ENCODE peak calls at places on chromosomes 6 and 20, in eight cellular contexts. Z, H, A, Q, X, F, R and L are unnamed samples.

GRCh38 chr6:69422474-69422873 is 374.3 kb downstream of the LMBRD1 start:
- DNase-seq in Z (no peak), H (no peak), A (no peak), Q (no peak), X (no peak), F (no peak), R (no peak), L (no peak)

GRCh38 chr6:46979206-46979605 is 57.5 kb upstream of the ADGRF5 start:
- DNase-seq in Z (no peak), H (no peak), A (no peak), Q (no peak), X (no peak), F (no peak), R (no peak), L (no peak)

GRCh38 chr6:96235927-96236326 is 220.2 kb downstream of the FUT9 start:
- DNase-seq in Z (no peak), H (no peak), A (no peak), Q (no peak), X (no peak), F (no peak), R (no peak), L (no peak)

GRCh38 chr6:168968228-168968627 is 285.4 kb downstream of the THBS2 start:
- DNase-seq in Z (no peak), H (no peak), A (no peak), Q (peak), X (peak), F (peak), R (no peak), L (no peak)

GRCh38 chr20:53846640-53847039 is 223.8 kb downstream of the BCAS1 start:
- DNase-seq in Z (no peak), H (no peak), A (no peak), Q (no peak), X (no peak), F (no peak), R (no peak), L (no peak)

GRCh38 chr20:20317195-20318113 is 50.5 kb upstream of the INSM1 start:
- DNase-seq in Z (no peak), H (no peak), A (no peak), Q (peak), X (no peak), F (no peak), R (no peak), L (no peak)

GRCh38 chr20:1835531-1835930 is 59.7 kb upstream of the SIRPA start:
- DNase-seq in Z (no peak), H (no peak), A (no peak), Q (no peak), X (no peak), F (no peak), R (no peak), L (no peak)

GRCh38 chr6:46137387-46137786 is 7.6 kb downstream of the ENPP4 start:
- DNase-seq in Z (no peak), H (no peak), A (no peak), Q (no peak), X (no peak), F (no peak), R (no peak), L (no peak)

GRCh38 chr20:25043499-25044260 is 14.3 kb downstream of the ACSS1 start:
- DNase-seq in Z (no peak), H (no peak), A (no peak), Q (no peak), X (no peak), F (no peak), R (no peak), L (no peak)

GRCh38 chr6:149249370-149250357 is 67.8 kb upstream of the TAB2 start:
- DNase-seq in Z (no peak), H (peak), A (no peak), Q (no peak), X (no peak), F (peak), R (no peak), L (no peak)

GRCh38 chr6:20367716-20368485 is 33.8 kb upstream of the E2F3 start:
- DNase-seq in Z (no peak), H (no peak), A (no peak), Q (peak), X (no peak), F (peak), R (no peak), L (no peak)

GRCh38 chr6:90982051-90982450 is 395.2 kb upstream of the MAP3K7 start:
- DNase-seq in Z (no peak), H (no peak), A (no peak), Q (no peak), X (no peak), F (no peak), R (no peak), L (no peak)

GRCh38 chr6:75791881-75792280 is 42.8 kb downstream of the MYO6 start:
- DNase-seq in Z (no peak), H (no peak), A (no peak), Q (no peak), X (no peak), F (peak), R (no peak), L (no peak)

GRCh38 chr20:41046716-41047115 is 18.1 kb downstream of the TOP1 start:
- DNase-seq in Z (no peak), H (no peak), A (no peak), Q (peak), X (no peak), F (peak), R (no peak), L (no peak)

GRCh38 chr20:34754611-34755010 is 50.5 kb downstream of the TP53INP2 start:
- DNase-seq in Z (no peak), H (no peak), A (no peak), Q (no peak), X (no peak), F (no peak), R (no peak), L (no peak)

GRCh38 chr6:107386340-107386739 is 73.0 kb downstream of the PDSS2 start:
- DNase-seq in Z (no peak), H (no peak), A (no peak), Q (no peak), X (no peak), F (peak), R (no peak), L (no peak)

GRCh38 chr20:38926934-38927616 is 858 bp downstream of the FAM83D start:
- DNase-seq in Z (no peak), H (peak), A (no peak), Q (no peak), X (no peak), F (peak), R (no peak), L (no peak)

GRCh38 chr6:6393069-6393529 is 72.6 kb upstream of the F13A1 start:
- DNase-seq in Z (no peak), H (no peak), A (no peak), Q (no peak), X (no peak), F (no peak), R (no peak), L (no peak)

GRCh38 chr6:21752054-21752811 is 158.7 kb downstream of the SOX4 start:
- DNase-seq in Z (no peak), H (no peak), A (no peak), Q (no peak), X (no peak), F (peak), R (no peak), L (no peak)

GRCh38 chr6:116663308-116663707 is 5.3 kb downstream of the ZUP1 start:
- DNase-seq in Z (no peak), H (no peak), A (no peak), Q (no peak), X (no peak), F (no peak), R (no peak), L (no peak)

GRCh38 chr6:148457137-148457842 is 114.7 kb downstream of the SASH1 start:
- DNase-seq in Z (no peak), H (no peak), A (peak), Q (no peak), X (no peak), F (peak), R (no peak), L (no peak)

GRCh38 chr20:55961351-55962320 is 43.7 kb downstream of the CBLN4 start:
- DNase-seq in Z (no peak), H (no peak), A (no peak), Q (no peak), X (no peak), F (no peak), R (no peak), L (no peak)

GRCh38 chr6:135665935-135666334 is 168.4 kb upstream of the AHI1 start:
- DNase-seq in Z (no peak), H (no peak), A (peak), Q (no peak), X (no peak), F (no peak), R (no peak), L (no peak)

GRCh38 chr20:24648919-24649318 is 179.5 kb downstream of the SYNDIG1 start:
- DNase-seq in Z (no peak), H (no peak), A (no peak), Q (no peak), X (no peak), F (no peak), R (no peak), L (no peak)

GRCh38 chr6:169362501-169363121 is 109.0 kb upstream of the THBS2 start:
- DNase-seq in Z (no peak), H (no peak), A (no peak), Q (no peak), X (no peak), F (peak), R (no peak), L (no peak)

GRCh38 chr6:110525001-110525400 is 48.6 kb upstream of the SLC22A16 start:
- DNase-seq in Z (no peak), H (no peak), A (no peak), Q (no peak), X (no peak), F (no peak), R (no peak), L (no peak)

GRCh38 chr6:225121-225721 is 67.1 kb upstream of the DUSP22 start:
- DNase-seq in Z (peak), H (no peak), A (peak), Q (peak), X (no peak), F (peak), R (peak), L (no peak)

GRCh38 chr6:166924531-166924930 is 31.8 kb downstream of the RNASET2 start:
- DNase-seq in Z (no peak), H (no peak), A (no peak), Q (no peak), X (no peak), F (no peak), R (no peak), L (peak)

GRCh38 chr20:36441027-36441414 is 100.3 kb upstream of the MYL9 start:
- DNase-seq in Z (no peak), H (no peak), A (no peak), Q (peak), X (no peak), F (no peak), R (no peak), L (no peak)

GRCh38 chr20:311603-312002 is 13.7 kb upstream of the SOX12 start:
- DNase-seq in Z (no peak), H (no peak), A (no peak), Q (no peak), X (no peak), F (no peak), R (no peak), L (no peak)

GRCh38 chr6:37657117-37657886 is 40.4 kb downstream of the MDGA1 start:
- DNase-seq in Z (no peak), H (peak), A (peak), Q (no peak), X (no peak), F (peak), R (no peak), L (no peak)

GRCh38 chr6:35044145-35044745 is 96.9 kb downstream of the TCP11 start:
- DNase-seq in Z (no peak), H (no peak), A (no peak), Q (peak), X (no peak), F (peak), R (no peak), L (no peak)

GRCh38 chr6:42050897-42051653 is 751 bp downstream of the TAF8 start:
- DNase-seq in Z (no peak), H (no peak), A (no peak), Q (no peak), X (no peak), F (no peak), R (no peak), L (peak)

GRCh38 chr6:154954352-154954751 is 40.8 kb upstream of the TIAM2 start:
- DNase-seq in Z (no peak), H (no peak), A (no peak), Q (no peak), X (no peak), F (no peak), R (no peak), L (no peak)

GRCh38 chr6:53294611-53295010 is 54.1 kb downstream of the ELOVL5 start:
- DNase-seq in Z (no peak), H (no peak), A (no peak), Q (no peak), X (no peak), F (no peak), R (no peak), L (no peak)

GRCh38 chr6:53293691-53294090 is 55.1 kb downstream of the ELOVL5 start:
- DNase-seq in Z (no peak), H (no peak), A (no peak), Q (no peak), X (no peak), F (no peak), R (no peak), L (no peak)

GRCh38 chr6:53287336-53288225 is 61.2 kb downstream of the ELOVL5 start:
- DNase-seq in Z (no peak), H (no peak), A (no peak), Q (no peak), X (no peak), F (peak), R (no peak), L (no peak)

GRCh38 chr6:53294095-53294494 is 54.7 kb downstream of the ELOVL5 start:
- DNase-seq in Z (no peak), H (no peak), A (no peak), Q (peak), X (no peak), F (peak), R (peak), L (no peak)

DNA sequence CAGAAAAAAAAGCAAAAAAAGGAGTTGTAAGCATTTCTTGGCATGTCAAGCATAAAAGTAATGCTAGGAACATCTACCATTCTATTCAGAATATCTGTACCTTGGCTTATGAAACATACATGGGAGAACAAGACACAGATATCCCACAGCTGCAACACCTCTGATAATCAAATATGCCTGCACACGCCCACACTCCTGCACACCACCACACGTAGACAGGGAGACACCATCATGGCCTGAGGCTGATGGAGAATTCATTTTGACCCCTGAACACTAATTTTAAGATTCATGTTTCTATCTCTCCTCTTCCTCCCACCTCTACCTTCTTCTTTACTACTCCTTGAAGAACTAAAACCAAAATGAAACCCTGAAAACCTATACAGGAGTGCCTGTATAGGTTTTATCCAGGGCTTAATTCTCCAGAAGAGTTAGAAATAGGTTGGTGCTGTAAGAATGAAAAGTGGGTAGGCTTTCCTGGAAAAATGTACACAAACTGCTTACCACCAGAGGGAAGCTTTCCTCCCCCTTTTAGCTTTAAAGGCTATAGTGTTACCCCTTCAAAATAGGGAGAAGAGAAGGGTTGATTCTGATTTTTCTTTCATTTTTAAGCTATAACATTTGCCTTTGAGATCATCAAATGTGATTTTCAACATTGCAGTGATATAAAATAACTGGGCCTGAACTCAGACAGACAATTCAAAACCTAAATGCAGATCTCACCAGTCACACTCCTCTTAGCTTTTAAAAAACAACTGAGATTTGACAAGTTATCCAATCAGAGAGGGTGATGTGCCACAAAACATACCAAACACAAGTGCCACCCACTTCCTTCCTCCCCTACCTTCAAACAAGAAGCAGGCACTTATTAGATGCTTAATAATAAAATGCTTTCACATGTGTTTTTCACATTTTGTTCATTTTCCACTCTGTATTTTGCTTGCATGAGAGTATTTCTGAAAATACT is 57.9 kb downstream of the ELOVL5 start:
- DNase-seq in Z (peak), H (no peak), A (no peak), Q (no peak), X (no peak), F (no peak), R (no peak), L (no peak)
- TF ChIP-seq CTCF in Z (peak), H (no peak), A (peak), Q (no peak), X (no peak), F (peak), R (no peak), L (no peak)

GRCh38 chr6:112879920-112880413 is 532.8 kb downstream of the RFPL4B start:
- DNase-seq in Z (no peak), H (peak), A (no peak), Q (peak), X (no peak), F (no peak), R (no peak), L (no peak)
- TF ChIP-seq CTCF in Z (no peak), H (no peak), A (no peak), Q (peak), X (no peak), F (no peak), R (no peak), L (no peak)

GRCh38 chr20:11395581-11395980 is 522.1 kb upstream of the BTBD3 start:
- DNase-seq in Z (no peak), H (no peak), A (no peak), Q (no peak), X (no peak), F (peak), R (no peak), L (no peak)
- TF ChIP-seq CTCF in Z (no peak), H (no peak), A (no peak), Q (no peak), X (no peak), F (no peak), R (no peak), L (no peak)

GRCh38 chr20:63293456-63293855 is 470 bp downstream of the COL20A1 start:
- DNase-seq in Z (no peak), H (no peak), A (no peak), Q (no peak), X (no peak), F (no peak), R (no peak), L (no peak)

GRCh38 chr20:63291811-63292210 is 1.2 kb upstream of the COL20A1 start:
- DNase-seq in Z (no peak), H (no peak), A (no peak), Q (no peak), X (no peak), F (no peak), R (no peak), L (no peak)

GRCh38 chr20:63292904-63293303 is at the start of gene COL20A1:
- DNase-seq in Z (no peak), H (no peak), A (no peak), Q (no peak), X (no peak), F (no peak), R (no peak), L (no peak)

GRCh38 chr20:63290677-63291472 is 2.1 kb upstream of the COL20A1 start:
- DNase-seq in Z (peak), H (peak), A (peak), Q (peak), X (no peak), F (peak), R (peak), L (peak)

GRCh38 chr20:63292292-63292701 is 689 bp upstream of the COL20A1 start:
- DNase-seq in Z (no peak), H (no peak), A (no peak), Q (peak), X (no peak), F (no peak), R (no peak), L (no peak)
- TF ChIP-seq CTCF in Z (no peak), H (no peak), A (no peak), Q (no peak), X (no peak), F (no peak), R (no peak), L (no peak)

GRCh38 chr20:46099491-46100287 is 9.9 kb upstream of the NCOA5 start:
- DNase-seq in Z (no peak), H (no peak), A (no peak), Q (no peak), X (no peak), F (no peak), R (peak), L (peak)
- TF ChIP-seq CTCF in Z (no peak), H (no peak), A (peak), Q (no peak), X (no peak), F (no peak), R (no peak), L (peak)

DNA sequence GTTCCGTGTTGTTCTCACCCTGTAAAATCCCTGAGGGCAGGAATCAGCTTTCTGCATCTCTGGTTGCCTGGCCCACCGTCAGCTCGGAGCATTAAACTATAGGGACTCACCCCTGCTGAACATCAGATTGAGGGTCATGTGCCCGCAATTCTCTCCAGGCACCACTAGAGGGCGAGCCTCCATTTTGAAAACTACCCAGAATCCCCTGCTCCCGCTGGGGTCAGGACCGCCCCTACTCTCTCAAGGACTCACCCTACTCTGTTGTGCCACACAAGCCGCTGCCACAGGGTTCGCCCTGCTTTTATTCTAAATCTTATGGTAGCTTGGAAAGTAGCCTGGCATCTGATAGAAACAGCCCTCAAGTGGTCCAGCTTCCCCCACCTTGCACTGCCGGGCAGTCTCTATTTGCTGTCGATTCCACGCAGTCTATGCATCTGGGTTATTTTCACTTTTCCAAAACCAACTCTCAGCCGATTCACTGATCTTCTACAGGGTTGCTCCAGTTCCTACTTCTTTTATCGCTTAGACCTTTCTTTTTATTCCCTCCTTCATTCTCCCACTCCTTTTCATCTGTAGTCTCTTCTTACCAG is 244.1 kb upstream of the QKI start:
- DNase-seq in Z (no peak), H (peak), A (no peak), Q (peak), X (no peak), F (peak), R (no peak), L (peak)
- TF ChIP-seq CTCF in Z (peak), H (peak), A (peak), Q (peak), X (peak), F (peak), R (peak), L (peak)

GRCh38 chr6:25889877-25890853 is 16.1 kb upstream of the SLC17A3 start:
- DNase-seq in Z (no peak), H (peak), A (no peak), Q (peak), X (peak), F (peak), R (peak), L (no peak)
- TF ChIP-seq CTCF in Z (peak), H (peak), A (peak), Q (no peak), X (peak), F (peak), R (peak), L (peak)